ENCODE peak calls at places on chromosomes 2 and 18, in seven cellular contexts. N is body of pancreas, A is endodermal cell, X is PC-3, B is WERI-Rb-1, P is esophagus squamous epithelium, I is psoas muscle. T is an unnamed sample.

GRCh38 chr2:101152195-101153076 is 1.3 kb upstream of the TBC1D8 start:
- DNase-seq in X (peak; percentile 60), I (peak; percentile 34), N (peak; percentile 56), B (peak; percentile 67), A (peak; percentile 88), P (no peak), T (no peak)

GRCh38 chr2:191109888-191110287 is 40.9 kb downstream of the STAT4 start:
- DNase-seq in P (no peak), B (no peak), N (no peak), X (no peak), A (no peak), I (no peak), T (peak; percentile 56)

GRCh38 chr2:221402072-221402471 is 170.0 kb downstream of the EPHA4 start:
- DNase-seq in B (no peak), P (no peak), N (no peak), I (no peak), X (no peak), A (no peak), T (peak; percentile 53)

GRCh38 chr2:8494589-8494988 is 187.3 kb upstream of the ID2 start:
- DNase-seq in X (no peak), A (no peak), B (no peak), P (no peak), N (peak; percentile 41), I (no peak), T (no peak)

GRCh38 chr2:7795358-7796199 is 878.4 kb downstream of the RNF144A start:
- DNase-seq in P (no peak), I (no peak), N (no peak), A (no peak), X (no peak), B (no peak), T (no peak)

GRCh38 chr2:105439130-105439529 is 40.3 kb upstream of the FHL2 start:
- DNase-seq in P (no peak), I (no peak), X (no peak), N (no peak), A (no peak), B (peak; percentile 13), T (no peak)

GRCh38 chr2:52036036-52036435 is 1004.1 kb upstream of the NRXN1 start:
- DNase-seq in B (no peak), N (no peak), P (no peak), X (peak; percentile 66), I (no peak), A (no peak), T (no peak)

GRCh38 chr2:241692448-241692847 is 5.8 kb upstream of the DTYMK start:
- DNase-seq in P (no peak), I (no peak), A (no peak), N (no peak), B (no peak), X (peak; percentile 49), T (peak; percentile 74)

GRCh38 chr2:25380023-25380422 is 38.3 kb upstream of the DNMT3A start:
- DNase-seq in P (no peak), A (no peak), B (no peak), I (no peak), X (no peak), N (no peak), T (no peak)

GRCh38 chr18:10793730-10794370 is 268.0 kb downstream of the NAPG start:
- DNase-seq in B (no peak), I (no peak), P (no peak), N (no peak), A (no peak), X (no peak), T (no peak)

GRCh38 chr2:31729442-31730092 is 148.8 kb upstream of the SRD5A2 start:
- DNase-seq in A (peak; percentile 64), N (no peak), B (no peak), P (no peak), I (no peak), X (peak; percentile 74), T (peak; percentile 33)

GRCh38 chr18:21943456-21943855 is 202.9 kb downstream of the MIB1 start:
- DNase-seq in A (no peak), B (no peak), X (no peak), N (no peak), I (no peak), P (no peak), T (no peak)

GRCh38 chr18:26792661-26793060 is 72.8 kb downstream of the AQP4 start:
- DNase-seq in I (no peak), N (no peak), A (no peak), P (no peak), X (peak; percentile 55), B (no peak), T (peak; percentile 77)

GRCh38 chr2:175965773-175966172 is 36.3 kb downstream of the LNPK start:
- DNase-seq in P (no peak), A (no peak), B (no peak), N (no peak), X (no peak), I (no peak), T (no peak)

GRCh38 chr2:175966839-175967238 is 35.2 kb downstream of the LNPK start:
- DNase-seq in I (no peak), P (no peak), N (no peak), X (no peak), A (no peak), B (no peak), T (no peak)

GRCh38 chr2:175964195-175964594 is 37.9 kb downstream of the LNPK start:
- DNase-seq in P (no peak), I (no peak), X (peak; percentile 27), N (peak; percentile 24), B (peak; percentile 16), A (no peak), T (no peak)
- TF ChIP-seq CTCF in P (no peak), I (no peak), X (peak; percentile 50), N (peak; percentile 14), B (peak; percentile 35), A (peak; percentile 62), T (peak; percentile 45)

GRCh38 chr2:17057109-17058017 is 391.7 kb upstream of the CYRIA start:
- DNase-seq in N (no peak), I (no peak), A (no peak), B (no peak), X (no peak), P (no peak), T (no peak)

GRCh38 chr2:17058772-17059402 is 393.3 kb upstream of the CYRIA start:
- DNase-seq in X (no peak), B (no peak), A (peak; percentile 87), I (no peak), P (no peak), N (no peak), T (no peak)

GRCh38 chr2:17056236-17056635 is 390.6 kb upstream of the CYRIA start:
- DNase-seq in P (no peak), N (no peak), I (no peak), A (no peak), X (no peak), B (no peak), T (no peak)

DNA sequence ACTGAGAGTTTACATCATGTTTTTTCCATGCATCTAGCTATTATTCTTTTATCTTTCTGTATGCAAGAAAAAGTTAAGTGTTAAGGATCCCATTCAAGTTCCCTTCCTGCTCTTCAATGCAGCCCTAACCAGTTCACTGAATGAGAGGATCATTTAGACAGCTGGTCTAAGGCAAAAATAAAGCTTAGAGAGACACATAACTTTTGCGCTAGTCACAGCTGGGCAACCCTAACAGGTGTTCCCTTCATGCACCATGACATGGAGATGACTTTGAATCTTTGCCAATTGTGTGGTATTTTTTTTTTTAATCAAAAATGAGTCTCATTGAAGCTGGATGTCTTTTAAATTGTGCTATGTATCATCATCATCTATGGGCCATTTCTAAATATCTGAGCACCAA is 393.8 kb upstream of the CYRIA start:
- DNase-seq in N (no peak), A (no peak), I (no peak), B (no peak), X (no peak), P (no peak), T (no peak)
- H3K4me3 ChIP-seq in N (no peak overlapping the region), A (no peak overlapping the region), I (no peak overlapping the region), B (no peak overlapping the region), X (no peak overlapping the region), P (no peak overlapping the region), T (no peak overlapping the region)

DNA sequence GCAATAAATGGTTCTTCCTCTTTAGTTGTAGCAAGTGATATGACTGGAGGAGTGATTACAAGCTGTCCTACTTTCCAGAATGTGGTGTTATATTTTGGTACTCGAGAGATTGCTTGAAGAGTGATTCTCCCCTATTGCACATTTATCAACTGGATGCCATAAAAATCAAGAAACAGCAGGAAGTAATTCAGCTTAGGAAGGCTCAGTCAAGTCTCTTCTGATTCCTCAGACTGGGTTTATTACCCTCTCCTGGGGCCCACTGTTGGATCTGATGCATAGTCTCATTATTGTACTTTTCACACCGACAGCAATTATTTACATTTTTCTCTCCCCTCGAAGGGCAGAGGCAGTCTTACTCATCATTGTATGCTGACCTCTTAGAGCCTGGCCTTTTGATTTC is 9.2 kb downstream of the NOSTRIN start:
- DNase-seq in I (no peak), N (no peak), A (no peak), X (no peak), P (no peak), B (no peak), T (no peak)
- H3K27ac ChIP-seq in I (no peak overlapping the region), N (no peak overlapping the region), A (no peak overlapping the region), X (no peak overlapping the region), P (no peak overlapping the region), B (no peak overlapping the region), T (no peak overlapping the region)

GRCh38 chr18:58541789-58542425 is 87.0 kb downstream of the ALPK2 start:
- DNase-seq in A (peak; percentile 64), P (no peak), I (no peak), B (peak; percentile 56), X (peak; percentile 94), N (no peak), T (peak; percentile 94)

GRCh38 chr18:58539659-58540380 is 89.1 kb downstream of the ALPK2 start:
- DNase-seq in A (no peak), B (no peak), X (no peak), N (no peak), P (no peak), I (no peak), T (no peak)

GRCh38 chr18:58540381-58540943 is 88.4 kb downstream of the ALPK2 start:
- DNase-seq in A (no peak), P (no peak), N (no peak), I (no peak), B (no peak), X (no peak), T (no peak)

GRCh38 chr18:58542426-58543159 is 86.3 kb downstream of the ALPK2 start:
- DNase-seq in I (no peak), P (no peak), X (no peak), N (no peak), B (no peak), A (no peak), T (no peak)

GRCh38 chr18:58541137-58541788 is 87.6 kb downstream of the ALPK2 start:
- DNase-seq in I (no peak), A (peak; percentile 85), P (no peak), X (peak; percentile 44), N (no peak), B (peak; percentile 80), T (peak; percentile 34)
- TF ChIP-seq CTCF in I (peak; percentile 8), A (peak; percentile 68), P (no peak), X (peak; percentile 54), N (no peak), B (peak; percentile 72), T (peak; percentile 44)

T was measured in brain microvascular endothelial cell.